ENCODE peak calls at places on chromosomes 11 and 22, in nine cellular contexts. W is psoas muscle; M is heart left ventricle; K is NT2/D1; F is mesenchymal stem cell; G is GM23248; D is keratinocyte; C is right lobe of liver; A is CD4-positive, CD25-positive, alpha-beta regulatory T cell. V is an unnamed sample.
A peak's percentile ranks its signal among the peaks of the same experiment; 100 is the strongest.

GRCh38 chr11:116731097-116731761 is 41.6 kb downstream of the BUD13 start:
- DNase-seq in C (no peak), G (peak; percentile 35), F (peak; percentile 3), M (no peak), W (no peak), D (no peak), A (no peak), K (peak; percentile 54), V (peak; percentile 19)

GRCh38 chr11:68303083-68303482 is 9.3 kb upstream of the LRP5 start:
- DNase-seq in M (no peak), D (no peak), W (no peak), C (no peak), A (no peak), F (no peak), G (no peak), K (no peak), V (no peak)

GRCh38 chr11:34653851-34654490 is 33.1 kb downstream of the EHF start:
- DNase-seq in A (no peak), F (peak; percentile 95), W (peak; percentile 58), G (peak; percentile 96), K (no peak), C (peak; percentile 88), M (no peak), D (peak; percentile 62), V (peak; percentile 94)

GRCh38 chr22:24819941-24820461 is 14.0 kb downstream of the SGSM1 start:
- DNase-seq in G (peak; percentile 7), A (no peak), M (peak; percentile 81), W (no peak), K (no peak), C (peak; percentile 79), D (no peak), F (no peak), V (no peak)

GRCh38 chr11:21110378-21110777 is 441.0 kb downstream of the NELL1 start:
- DNase-seq in C (no peak), W (no peak), D (no peak), M (no peak), G (no peak), A (no peak), K (no peak), F (no peak), V (no peak)

GRCh38 chr22:24105018-24105360 is 76.3 kb upstream of the SUSD2 start:
- DNase-seq in D (no peak), A (no peak), C (peak; percentile 20), K (no peak), F (no peak), M (peak; percentile 12), W (no peak), G (peak; percentile 71), V (peak; percentile 35)

GRCh38 chr11:1567052-1567720 is 4.9 kb downstream of the DUSP8 start:
- DNase-seq in G (no peak), K (no peak), M (peak; percentile 64), F (no peak), C (no peak), D (no peak), A (no peak), W (no peak), V (no peak)

GRCh38 chr11:1936781-1937615 is 10.1 kb upstream of the MRPL23 start:
- DNase-seq in M (peak; percentile 64), W (peak; percentile 13), D (no peak), C (peak; percentile 39), F (no peak), G (no peak), A (no peak), K (no peak), V (no peak)

GRCh38 chr11:102446606-102447005 is 6.0 kb downstream of the TMEM123 start:
- DNase-seq in W (no peak), F (peak; percentile 74), A (no peak), D (no peak), K (no peak), C (no peak), M (no peak), G (peak; percentile 75), V (peak; percentile 70)

GRCh38 chr22:44431256-44431655 is 66.8 kb downstream of the RTL6 start:
- DNase-seq in W (no peak), A (no peak), D (no peak), G (no peak), K (no peak), C (no peak), F (no peak), M (no peak), V (no peak)

GRCh38 chr11:8356731-8357504 is 93.2 kb upstream of the LMO1 start:
- DNase-seq in G (peak; percentile 64), F (no peak), A (no peak), W (peak; percentile 59), M (peak; percentile 41), C (peak; percentile 50), D (no peak), K (no peak), V (no peak)

GRCh38 chr11:8357505-8357888 is 93.8 kb upstream of the LMO1 start:
- DNase-seq in C (no peak), M (no peak), F (no peak), A (no peak), W (no peak), K (no peak), D (no peak), G (no peak), V (no peak)

GRCh38 chr11:8359521-8359920 is 95.8 kb upstream of the LMO1 start:
- DNase-seq in W (no peak), M (no peak), D (no peak), C (peak; percentile 40), F (no peak), G (no peak), K (no peak), A (no peak), V (no peak)

GRCh38 chr11:8356216-8356615 is 92.5 kb upstream of the LMO1 start:
- DNase-seq in G (no peak), W (no peak), C (no peak), M (peak; percentile 28), F (no peak), K (no peak), D (no peak), A (no peak), V (no peak)

GRCh38 chr11:8357891-8358566 is 94.4 kb upstream of the LMO1 start:
- DNase-seq in K (no peak), W (no peak), C (no peak), M (no peak), A (no peak), G (no peak), F (no peak), D (no peak), V (no peak)
- H3K27me3 ChIP-seq in K (peaks cover 2% of the 10 kb centered on the region), W (no peaks in the 10 kb centered on the region), C (no peaks in the 10 kb centered on the region), M (peaks cover 4% of the 10 kb centered on the region), A (no peaks in the 10 kb centered on the region), G (peaks cover 38% of the 10 kb centered on the region), F (peaks cover 80% of the 10 kb centered on the region), D (peaks cover 31% of the 10 kb centered on the region), V (peaks cover 56% of the 10 kb centered on the region)

GRCh38 chr11:47545298-47545697 is 7.6 kb downstream of the CELF1 start:
- DNase-seq in F (no peak), G (no peak), M (no peak), K (no peak), W (no peak), D (no peak), A (no peak), C (no peak), V (no peak)
- H3K4me1 ChIP-seq in F (peaks cover 9% of the 10 kb centered on the region), G (peaks cover 23% of the 10 kb centered on the region), M (peaks cover 50% of the 10 kb centered on the region), K (peaks cover 3% of the 10 kb centered on the region), W (peaks cover 64% of the 10 kb centered on the region), D (peaks cover 18% of the 10 kb centered on the region), A (peaks cover 57% of the 10 kb centered on the region), C (no peaks in the 10 kb centered on the region), V (peaks cover 25% of the 10 kb centered on the region)

GRCh38 chr11:31808721-31809542 is 2.2 kb downstream of the PAX6 start:
- DNase-seq in F (no peak), D (no peak), W (no peak), M (no peak), G (no peak), K (no peak), A (no peak), C (no peak), V (no peak)

GRCh38 chr11:31809857-31810778 is 1.0 kb downstream of the PAX6 start:
- DNase-seq in M (no peak), G (peak; percentile 72), D (no peak), K (no peak), C (no peak), A (no peak), F (peak; percentile 46), W (no peak), V (peak; percentile 63)

GRCh38 chr11:31812392-31813241 is 1.5 kb upstream of the PAX6 start:
- DNase-seq in G (peak; percentile 50), F (peak; percentile 31), D (no peak), C (no peak), K (no peak), M (no peak), A (no peak), W (no peak), V (no peak)

GRCh38 chr11:31809543-31809856 is 1.6 kb downstream of the PAX6 start:
- DNase-seq in A (no peak), C (no peak), G (no peak), F (no peak), K (no peak), M (no peak), W (no peak), D (no peak), V (no peak)

GRCh38 chr11:31810779-31811647 is at the start of gene PAX6:
- DNase-seq in C (no peak), W (no peak), F (no peak), A (peak; percentile 61), G (peak; percentile 61), M (no peak), D (peak; percentile 4), K (no peak), V (no peak)
- H3K27me3 ChIP-seq in C (peaks cover 46% of the 10 kb centered on the region), W (peaks cover 73% of the 10 kb centered on the region), F (peaks cover 99% of the 10 kb centered on the region), A (peaks cover 52% of the 10 kb centered on the region), G (peaks cover 89% of the 10 kb centered on the region), M (peaks cover 95% of the 10 kb centered on the region), D (peaks cover 100% of the 10 kb centered on the region), K (peaks cover 99% of the 10 kb centered on the region), V (peaks cover 84% of the 10 kb centered on the region)

GRCh38 chr11:75158241-75158640 is 7.3 kb downstream of the SLCO2B1 start:
- DNase-seq in K (no peak), F (no peak), M (no peak), A (no peak), D (no peak), G (no peak), C (no peak), W (no peak), V (no peak)

GRCh38 chr11:75161506-75161905 is 10.6 kb downstream of the SLCO2B1 start:
- DNase-seq in M (peak; percentile 14), K (no peak), F (no peak), G (no peak), D (no peak), A (no peak), C (no peak), W (no peak), V (no peak)

GRCh38 chr11:75160880-75161279 is 10.0 kb downstream of the SLCO2B1 start:
- DNase-seq in M (no peak), F (no peak), D (no peak), K (no peak), G (no peak), C (no peak), W (no peak), A (no peak), V (no peak)

GRCh38 chr11:75159081-75159953 is 8.4 kb downstream of the SLCO2B1 start:
- DNase-seq in W (no peak), M (peak; percentile 58), G (no peak), D (no peak), C (peak; percentile 91), K (no peak), A (no peak), F (no peak), V (no peak)

DNA sequence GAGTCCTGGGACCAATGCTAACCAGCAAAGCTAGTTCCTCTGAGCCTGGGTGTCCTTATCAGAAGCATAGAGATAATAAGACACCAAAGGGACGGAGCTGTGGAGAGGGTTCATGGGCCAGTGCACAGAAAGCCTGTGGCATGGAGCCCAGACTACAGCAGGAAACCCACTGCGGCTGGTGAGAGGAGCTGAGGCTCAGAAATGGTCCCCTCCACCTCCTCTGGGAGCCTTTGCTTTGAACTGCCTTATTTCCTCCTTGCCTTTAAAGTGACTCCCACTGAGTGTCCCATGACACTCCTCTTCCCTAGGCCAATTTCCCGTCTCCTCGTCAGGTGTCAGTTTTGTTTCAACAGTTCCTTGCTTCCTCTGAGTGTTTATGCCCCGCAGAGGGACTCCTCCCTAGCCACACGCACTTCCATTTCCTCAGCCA is 9.4 kb downstream of the SLCO2B1 start:
- DNase-seq in W (no peak), D (no peak), A (no peak), M (peak; percentile 39), C (no peak), G (no peak), K (no peak), F (no peak), V (no peak)
- H3K4me1 ChIP-seq in W (peaks cover 6% of the 10 kb centered on the region), D (no peaks in the 10 kb centered on the region), A (no peaks in the 10 kb centered on the region), M (peaks cover 54% of the 10 kb centered on the region), C (no peaks in the 10 kb centered on the region), G (no peaks in the 10 kb centered on the region), K (peaks cover 15% of the 10 kb centered on the region), F (peaks cover 8% of the 10 kb centered on the region), V (peaks cover 7% of the 10 kb centered on the region)

V was measured in adipocyte.